ENCODE peak calls at places on chromosomes 4 and X, in nine cellular contexts. Q, E, U, N, L, Z, P, R and K are unnamed samples.

GRCh38 chrX:115348440-115349225 is 59.1 kb downstream of the LUZP4 start:
- DNase-seq in Q (no peak), E (no peak), U (no peak), L (no peak), N (no peak), Z (no peak), R (no peak), P (no peak), K (no peak)

GRCh38 chr4:98746530-98746929 is 88.1 kb upstream of the TSPAN5 start:
- DNase-seq in U (no peak), L (peak; percentile 10), P (no peak), E (no peak), Q (no peak), R (peak; percentile 40), Z (no peak), N (no peak), K (no peak)

GRCh38 chrX:2373615-2374014 is 127.2 kb downstream of the DHRSX start:
- DNase-seq in P (no peak), N (no peak), R (no peak), Z (no peak), U (no peak), E (no peak), L (no peak), Q (no peak), K (no peak)

GRCh38 chrX:40096395-40097091 is 1.2 kb downstream of the BCOR start:
- DNase-seq in Z (peak; percentile 61), P (peak; percentile 63), L (no peak), R (no peak), Q (peak; percentile 58), U (peak; percentile 30), E (no peak), N (peak; percentile 79), K (peak; percentile 54)

GRCh38 chrX:120604359-120604782 is 470 bp downstream of the MCTS1 start:
- DNase-seq in L (peak; percentile 64), E (no peak), Q (no peak), U (no peak), P (peak; percentile 28), N (peak; percentile 30), Z (peak; percentile 58), R (peak; percentile 32), K (peak; percentile 32)

GRCh38 chrX:3461824-3462508 is 115.5 kb upstream of the MXRA5 start:
- DNase-seq in E (no peak), U (no peak), P (no peak), L (peak; percentile 37), Z (no peak), Q (no peak), R (no peak), N (no peak), K (no peak)

GRCh38 chr4:88975925-88976511 is 81.0 kb downstream of the FAM13A start:
- DNase-seq in N (no peak), Q (no peak), P (no peak), U (no peak), E (no peak), R (no peak), L (peak; percentile 66), Z (no peak), K (no peak)

GRCh38 chr4:76804060-76804459 is 93.9 kb downstream of the SOWAHB start:
- DNase-seq in E (no peak), L (peak; percentile 55), Q (no peak), Z (no peak), P (no peak), N (no peak), U (no peak), R (peak; percentile 41), K (no peak)

GRCh38 chr4:83112239-83112638 is 2.3 kb downstream of the PLAC8 start:
- DNase-seq in L (no peak), P (peak; percentile 56), N (peak; percentile 76), U (no peak), E (no peak), R (no peak), Q (no peak), Z (no peak), K (peak; percentile 36)

GRCh38 chr4:123479944-123480343 is 83.3 kb downstream of the SPRY1 start:
- DNase-seq in E (no peak), R (no peak), P (no peak), U (no peak), Q (no peak), Z (no peak), N (no peak), L (peak; percentile 46), K (no peak)

GRCh38 chr4:89447543-89447942 is 139.9 kb upstream of the GPRIN3 start:
- DNase-seq in Z (no peak), Q (no peak), P (no peak), N (no peak), R (no peak), L (no peak), E (no peak), U (no peak), K (no peak)

GRCh38 chr4:60683953-60684352 is 516.2 kb upstream of the ADGRL3 start:
- DNase-seq in Z (no peak), E (no peak), P (no peak), U (no peak), N (no peak), R (peak; percentile 86), L (peak; percentile 70), Q (no peak), K (no peak)

GRCh38 chr4:61500883-61501282 is 300.8 kb downstream of the ADGRL3 start:
- DNase-seq in U (no peak), R (no peak), P (no peak), E (no peak), L (peak; percentile 22), N (no peak), Z (no peak), Q (no peak), K (no peak)

GRCh38 chr4:186885289-186885688 is 161.6 kb upstream of the FAT1 start:
- DNase-seq in L (no peak), R (no peak), N (no peak), Z (peak; percentile 29), U (no peak), P (no peak), Q (no peak), E (no peak), K (no peak)

GRCh38 chr4:123535037-123535748 is 138.6 kb downstream of the SPRY1 start:
- DNase-seq in U (no peak), N (no peak), Q (no peak), P (no peak), L (no peak), Z (no peak), R (no peak), E (no peak), K (no peak)

GRCh38 chrX:44020693-44021092 is 47.5 kb upstream of the NDP start:
- DNase-seq in E (no peak), L (no peak), P (no peak), R (no peak), U (no peak), N (no peak), Q (no peak), Z (no peak), K (no peak)

GRCh38 chr4:963276-964225 is 9.8 kb downstream of the DGKQ start:
- DNase-seq in L (no peak), U (no peak), Q (no peak), Z (no peak), E (no peak), R (no peak), N (no peak), P (no peak), K (no peak)

DNA sequence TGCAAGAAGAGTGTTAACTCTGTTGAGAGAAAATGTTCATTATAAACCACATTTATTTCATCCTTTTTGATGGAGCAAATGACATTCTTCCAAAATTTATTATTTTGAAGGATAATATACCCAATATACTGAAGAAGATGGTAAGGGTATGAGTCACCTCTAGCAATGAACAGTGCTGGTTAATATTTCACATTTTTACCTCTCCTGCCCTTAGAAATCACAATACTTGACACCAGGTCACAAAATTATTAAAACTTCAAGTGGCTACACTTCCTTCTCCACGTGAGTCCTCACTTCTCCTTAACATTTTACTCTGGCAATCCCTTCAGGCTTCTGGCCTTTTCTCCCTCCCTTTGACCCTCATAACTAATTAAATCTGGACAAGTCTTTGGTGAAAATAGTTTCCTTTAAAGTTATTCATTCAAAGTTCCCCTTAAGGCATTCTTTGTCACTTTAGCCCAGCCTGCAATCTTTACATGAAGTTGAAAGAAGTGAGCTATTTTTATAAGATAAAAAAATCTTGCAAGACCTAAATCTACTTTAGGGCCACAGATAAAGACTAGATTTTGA is 190.4 kb downstream of the UNC5C start:
- DNase-seq in Z (no peak), U (no peak), Q (no peak), R (no peak), P (no peak), E (no peak), N (no peak), L (no peak), K (no peak)
- TF ChIP-seq CTCF in Z (no peak), U (no peak), Q (no peak), R (no peak), P (no peak), E (no peak), N (no peak), L (no peak), K (no peak)

DNA sequence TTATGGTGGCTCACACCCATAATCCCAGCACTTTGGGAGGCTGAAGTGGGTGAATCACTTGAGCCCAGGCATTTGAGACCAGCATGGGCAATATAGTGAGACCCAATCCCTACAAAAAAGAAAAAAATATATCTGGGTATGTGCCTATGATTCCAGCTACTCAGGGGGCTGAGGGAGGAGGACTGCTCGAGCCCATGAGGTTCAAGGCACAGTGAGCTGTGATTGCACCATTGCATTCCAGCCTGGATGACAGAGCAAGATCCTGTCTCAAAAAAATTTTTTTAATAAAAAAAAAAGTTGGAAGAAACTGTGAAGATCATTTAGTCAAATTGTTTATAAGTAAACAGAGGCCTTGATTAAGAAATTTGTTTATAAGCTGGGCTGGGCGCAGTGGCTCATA is 39.7 kb downstream of the KLHL8 start:
- DNase-seq in P (no peak), Q (no peak), N (no peak), L (peak; percentile 16), U (no peak), R (no peak), E (no peak), Z (no peak), K (no peak)
- TF ChIP-seq CTCF in P (no peak), Q (no peak), N (no peak), L (no peak), U (no peak), R (no peak), E (no peak), Z (no peak), K (no peak)

GRCh38 chrX:111244238-111244750 is 26.0 kb downstream of the CAPN6 start:
- DNase-seq in Q (no peak), E (no peak), N (no peak), R (peak; percentile 3), L (peak; percentile 26), Z (no peak), U (no peak), P (peak; percentile 3), K (peak; percentile 34)
- TF ChIP-seq CTCF in Q (peak; percentile 60), E (no peak), N (no peak), R (peak; percentile 37), L (peak; percentile 54), Z (peak; percentile 46), U (no peak), P (peak; percentile 35), K (peak; percentile 29)

DNA sequence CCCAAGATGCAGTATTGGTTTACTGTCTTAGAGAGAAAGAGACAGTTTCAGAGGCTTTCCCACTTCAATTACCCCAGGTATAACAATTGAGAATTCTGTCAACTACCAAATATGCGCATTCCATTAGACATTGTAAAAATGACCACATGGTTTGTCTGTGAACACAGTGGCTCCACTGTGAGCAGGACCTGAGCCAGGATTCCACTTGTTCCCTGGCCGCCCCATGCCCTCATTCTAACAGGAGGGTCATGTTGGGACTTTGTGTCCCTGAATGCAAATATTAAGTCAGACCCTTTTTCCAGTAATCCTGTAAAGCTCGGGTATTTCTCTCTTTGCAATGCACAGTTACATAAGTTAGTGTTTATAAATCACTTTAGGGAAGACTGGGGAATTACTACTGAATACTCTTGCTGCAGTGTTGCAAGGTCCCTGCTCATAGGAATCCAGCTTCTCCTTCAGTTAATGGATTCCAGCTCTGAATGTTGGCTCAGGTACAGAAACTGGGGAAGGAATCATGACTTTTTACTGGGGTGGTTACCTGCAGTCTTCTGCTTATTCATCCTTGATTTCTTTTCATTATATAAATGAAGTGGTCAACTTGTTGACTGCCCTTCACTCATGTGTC is 260.9 kb downstream of the PDGFC start:
- DNase-seq in R (no peak), L (peak; percentile 20), E (no peak), P (no peak), N (no peak), U (no peak), Z (no peak), Q (no peak), K (no peak)
- TF ChIP-seq CTCF in R (no peak), L (no peak), E (no peak), P (no peak), N (no peak), U (no peak), Z (no peak), Q (no peak), K (no peak)